ENCODE peak calls at places on chromosomes 6 and 20, in eight cellular contexts. One of them, this sample, is unnamed.

GRCh38 chr6:159609813-159610212 is 83.2 kb downstream of the SOD2 start:
- DNase-seq in pancreas: no peak
- DNase-seq in breast epithelium: no peak
- DNase-seq in stomach: no peak
- DNase-seq in HepG2: no peak
- DNase-seq in endothelial cell of umbilical vein: no peak
- DNase-seq in sigmoid colon: no peak
- DNase-seq in endodermal cell: no peak
- DNase-seq in this sample: no peak

GRCh38 chr20:61839223-61839911 is 226.3 kb downstream of the TAF4 start:
- DNase-seq in pancreas: no peak
- DNase-seq in endothelial cell of umbilical vein: no peak
- DNase-seq in sigmoid colon: no peak
- DNase-seq in stomach: no peak
- DNase-seq in breast epithelium: no peak
- DNase-seq in endodermal cell: no peak
- DNase-seq in HepG2: no peak
- DNase-seq in this sample: no peak

GRCh38 chr6:136012198-136012884 is 160.8 kb downstream of the PDE7B start:
- DNase-seq in endothelial cell of umbilical vein: peak; percentile 61
- DNase-seq in HepG2: no peak
- DNase-seq in sigmoid colon: no peak
- DNase-seq in breast epithelium: no peak
- DNase-seq in stomach: no peak
- DNase-seq in pancreas: no peak
- DNase-seq in endodermal cell: no peak
- DNase-seq in this sample: no peak

GRCh38 chr6:16671302-16672289 is 89.7 kb downstream of the ATXN1 start:
- DNase-seq in endothelial cell of umbilical vein: peak; percentile 30
- DNase-seq in pancreas: no peak
- DNase-seq in stomach: no peak
- DNase-seq in sigmoid colon: no peak
- DNase-seq in HepG2: peak; percentile 19
- DNase-seq in breast epithelium: no peak
- DNase-seq in endodermal cell: no peak
- DNase-seq in this sample: no peak

GRCh38 chr20:9143926-9144325 is 75.0 kb downstream of the PLCB4 start:
- DNase-seq in sigmoid colon: no peak
- DNase-seq in endodermal cell: no peak
- DNase-seq in pancreas: no peak
- DNase-seq in breast epithelium: no peak
- DNase-seq in stomach: no peak
- DNase-seq in endothelial cell of umbilical vein: no peak
- DNase-seq in HepG2: no peak
- DNase-seq in this sample: no peak

GRCh38 chr20:62159052-62159451 is 15.5 kb downstream of the SS18L1 start:
- DNase-seq in sigmoid colon: no peak
- DNase-seq in pancreas: no peak
- DNase-seq in HepG2: no peak
- DNase-seq in breast epithelium: no peak
- DNase-seq in stomach: no peak
- DNase-seq in endodermal cell: no peak
- DNase-seq in endothelial cell of umbilical vein: no peak
- DNase-seq in this sample: no peak

GRCh38 chr20:2889209-2889608 is 15.9 kb downstream of the PTPRA start:
- DNase-seq in endodermal cell: no peak
- DNase-seq in HepG2: no peak
- DNase-seq in pancreas: no peak
- DNase-seq in breast epithelium: no peak
- DNase-seq in sigmoid colon: no peak
- DNase-seq in stomach: no peak
- DNase-seq in endothelial cell of umbilical vein: no peak
- DNase-seq in this sample: no peak

GRCh38 chr20:63254237-63254535 is at the start of gene NKAIN4:
- DNase-seq in stomach: no peak
- DNase-seq in pancreas: no peak
- DNase-seq in endothelial cell of umbilical vein: no peak
- DNase-seq in endodermal cell: peak; percentile 63
- DNase-seq in breast epithelium: no peak
- DNase-seq in sigmoid colon: no peak
- DNase-seq in HepG2: no peak
- DNase-seq in this sample: no peak

GRCh38 chr6:106511274-106512047 is 117.8 kb downstream of the RTN4IP1 start:
- DNase-seq in endodermal cell: peak; percentile 81
- DNase-seq in breast epithelium: peak; percentile 56
- DNase-seq in pancreas: peak; percentile 77
- DNase-seq in endothelial cell of umbilical vein: peak; percentile 26
- DNase-seq in stomach: peak; percentile 39
- DNase-seq in HepG2: peak; percentile 18
- DNase-seq in sigmoid colon: peak; percentile 66
- DNase-seq in this sample: no peak

GRCh38 chr6:119077643-119078448 is 618 bp downstream of the FAM184A start:
- DNase-seq in pancreas: peak; percentile 84
- DNase-seq in breast epithelium: peak; percentile 23
- DNase-seq in stomach: peak; percentile 39
- DNase-seq in HepG2: peak; percentile 32
- DNase-seq in endodermal cell: peak; percentile 85
- DNase-seq in endothelial cell of umbilical vein: no peak
- DNase-seq in sigmoid colon: peak; percentile 71
- DNase-seq in this sample: peak; percentile 41

GRCh38 chr6:90859612-90860011 is 272.7 kb upstream of the MAP3K7 start:
- DNase-seq in endothelial cell of umbilical vein: no peak
- DNase-seq in HepG2: no peak
- DNase-seq in breast epithelium: no peak
- DNase-seq in sigmoid colon: no peak
- DNase-seq in endodermal cell: no peak
- DNase-seq in stomach: no peak
- DNase-seq in pancreas: no peak
- DNase-seq in this sample: no peak

GRCh38 chr20:43749734-43750294 is 23.0 kb upstream of the GTSF1L start:
- DNase-seq in stomach: peak; percentile 88
- DNase-seq in endodermal cell: peak; percentile 95
- DNase-seq in endothelial cell of umbilical vein: peak; percentile 37
- DNase-seq in pancreas: peak; percentile 91
- DNase-seq in HepG2: peak; percentile 48
- DNase-seq in breast epithelium: peak; percentile 46
- DNase-seq in sigmoid colon: peak; percentile 83
- DNase-seq in this sample: peak; percentile 85

GRCh38 chr20:25011261-25011660 is 18.7 kb upstream of the APMAP start:
- DNase-seq in endothelial cell of umbilical vein: no peak
- DNase-seq in stomach: no peak
- DNase-seq in breast epithelium: no peak
- DNase-seq in HepG2: no peak
- DNase-seq in endodermal cell: peak; percentile 17
- DNase-seq in pancreas: no peak
- DNase-seq in sigmoid colon: peak; percentile 45
- DNase-seq in this sample: no peak

GRCh38 chr6:26033132-26033941 is 53.9 kb upstream of the HFE start:
- DNase-seq in HepG2: peak; percentile 96
- DNase-seq in pancreas: peak; percentile 81
- DNase-seq in sigmoid colon: peak; percentile 84
- DNase-seq in breast epithelium: peak; percentile 64
- DNase-seq in endodermal cell: peak; percentile 87
- DNase-seq in endothelial cell of umbilical vein: peak; percentile 97
- DNase-seq in stomach: peak; percentile 68
- DNase-seq in this sample: peak; percentile 91

GRCh38 chr6:113820751-113821150 is 36.4 kb upstream of the MARCKS start:
- DNase-seq in endodermal cell: no peak
- DNase-seq in breast epithelium: no peak
- DNase-seq in pancreas: no peak
- DNase-seq in endothelial cell of umbilical vein: no peak
- DNase-seq in stomach: no peak
- DNase-seq in sigmoid colon: no peak
- DNase-seq in HepG2: no peak
- DNase-seq in this sample: no peak

GRCh38 chr20:19275630-19276071 is 63.2 kb downstream of the SLC24A3 start:
- DNase-seq in breast epithelium: peak; percentile 68
- DNase-seq in stomach: peak; percentile 86
- DNase-seq in endothelial cell of umbilical vein: no peak
- DNase-seq in sigmoid colon: peak; percentile 93
- DNase-seq in HepG2: no peak
- DNase-seq in pancreas: no peak
- DNase-seq in endodermal cell: no peak
- DNase-seq in this sample: peak; percentile 92

GRCh38 chr20:20712004-20712473 is 405 bp downstream of the RALGAPA2 start:
- DNase-seq in HepG2: peak; percentile 37
- DNase-seq in pancreas: peak; percentile 82
- DNase-seq in endothelial cell of umbilical vein: peak; percentile 18
- DNase-seq in sigmoid colon: no peak
- DNase-seq in stomach: peak; percentile 53
- DNase-seq in breast epithelium: no peak
- DNase-seq in endodermal cell: no peak
- DNase-seq in this sample: peak; percentile 56

GRCh38 chr6:23244300-23244699 is 674.9 kb downstream of the HDGFL1 start:
- DNase-seq in endodermal cell: no peak
- DNase-seq in endothelial cell of umbilical vein: no peak
- DNase-seq in breast epithelium: no peak
- DNase-seq in sigmoid colon: no peak
- DNase-seq in HepG2: no peak
- DNase-seq in stomach: no peak
- DNase-seq in pancreas: no peak
- DNase-seq in this sample: no peak

GRCh38 chr20:47531468-47531867 is 29.8 kb downstream of the NCOA3 start:
- DNase-seq in breast epithelium: no peak
- DNase-seq in HepG2: no peak
- DNase-seq in sigmoid colon: no peak
- DNase-seq in endothelial cell of umbilical vein: no peak
- DNase-seq in pancreas: no peak
- DNase-seq in stomach: no peak
- DNase-seq in endodermal cell: no peak
- DNase-seq in this sample: no peak

DNA sequence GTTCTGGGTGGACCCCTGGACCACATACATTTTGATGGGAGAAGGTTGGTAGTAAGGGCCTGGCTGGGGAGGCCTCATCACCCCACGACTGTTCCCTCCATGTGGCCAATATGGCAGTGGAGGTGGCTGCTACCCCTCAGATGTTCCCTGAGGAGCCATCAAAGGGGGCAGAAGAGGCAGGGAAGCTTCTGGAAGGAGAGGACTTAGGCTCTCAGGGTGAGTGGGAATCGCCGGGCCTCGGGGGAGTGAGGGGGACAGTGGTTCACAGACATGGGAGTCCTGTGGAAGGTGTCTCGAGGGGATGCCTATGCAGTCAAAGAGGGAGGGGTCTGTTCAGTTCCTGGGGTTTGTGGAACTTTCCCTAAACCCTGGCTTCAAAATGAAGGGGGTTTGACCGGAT is 32.9 kb upstream of the FRMD1 start:
- DNase-seq in sigmoid colon: no peak
- DNase-seq in pancreas: peak; percentile 20
- DNase-seq in HepG2: no peak
- DNase-seq in endodermal cell: no peak
- DNase-seq in endothelial cell of umbilical vein: no peak
- DNase-seq in breast epithelium: no peak
- DNase-seq in stomach: no peak
- DNase-seq in this sample: no peak
- TF ChIP-seq CTCF in sigmoid colon: no peak
- TF ChIP-seq CTCF in pancreas: no peak
- TF ChIP-seq CTCF in HepG2: no peak
- TF ChIP-seq CTCF in endodermal cell: no peak
- TF ChIP-seq CTCF in endothelial cell of umbilical vein: no peak
- TF ChIP-seq CTCF in breast epithelium: no peak
- TF ChIP-seq CTCF in stomach: no peak
- TF ChIP-seq CTCF in this sample: no peak

DNA sequence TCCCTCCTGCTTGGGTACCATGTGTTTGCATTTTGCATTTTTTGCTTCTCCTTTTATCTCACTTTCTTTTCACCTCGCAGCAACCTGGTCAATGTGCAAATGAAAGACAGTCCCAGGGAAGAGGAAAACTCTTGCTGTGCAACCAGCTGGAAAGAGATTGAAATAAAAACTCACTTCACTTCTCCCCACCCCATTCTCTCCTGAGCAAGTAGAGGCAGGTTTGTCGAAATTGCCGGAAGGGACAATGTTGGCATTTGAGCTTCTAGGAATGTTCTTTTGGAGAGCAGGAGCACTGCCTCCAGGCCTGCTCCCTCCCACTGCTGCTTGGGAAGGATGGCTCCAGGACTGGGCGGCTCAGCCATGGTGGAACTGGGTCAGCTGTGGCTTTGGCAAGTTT is 30.6 kb downstream of the KCNG1 start:
- DNase-seq in endothelial cell of umbilical vein: no peak
- DNase-seq in sigmoid colon: no peak
- DNase-seq in endodermal cell: peak; percentile 81
- DNase-seq in breast epithelium: peak; percentile 67
- DNase-seq in stomach: no peak
- DNase-seq in pancreas: no peak
- DNase-seq in HepG2: no peak
- DNase-seq in this sample: no peak
- H3K27ac ChIP-seq in endothelial cell of umbilical vein: no peak overlapping the region
- H3K27ac ChIP-seq in sigmoid colon: no peak overlapping the region
- H3K27ac ChIP-seq in endodermal cell: no peak overlapping the region
- H3K27ac ChIP-seq in breast epithelium: no peak overlapping the region
- H3K27ac ChIP-seq in stomach: no peak overlapping the region
- H3K27ac ChIP-seq in pancreas: no peak overlapping the region
- H3K27ac ChIP-seq in HepG2: no peak overlapping the region
- H3K27ac ChIP-seq in this sample: no peak overlapping the region

DNA sequence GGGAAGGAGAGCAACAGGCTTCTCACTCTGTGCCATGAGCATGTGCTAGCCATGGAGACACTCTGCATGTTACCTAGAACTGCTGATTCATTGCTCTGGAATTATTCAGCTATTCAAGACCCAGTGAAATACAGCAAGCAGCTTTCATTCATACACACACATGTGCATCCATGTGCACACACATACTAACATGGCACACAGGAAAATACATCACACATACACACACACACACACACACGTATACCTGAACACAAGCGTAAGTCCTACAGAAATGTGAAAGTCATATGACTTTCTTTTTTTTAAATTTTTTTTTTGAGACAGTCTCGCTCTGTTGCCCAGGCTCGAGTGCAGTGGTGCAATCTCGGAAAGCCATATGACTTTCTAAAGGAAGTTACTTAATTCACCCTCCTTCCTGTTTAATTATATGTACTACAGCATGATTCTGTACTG is 108.2 kb upstream of the NFATC2 start:
- DNase-seq in pancreas: no peak
- DNase-seq in stomach: no peak
- DNase-seq in HepG2: no peak
- DNase-seq in sigmoid colon: no peak
- DNase-seq in endodermal cell: peak; percentile 32
- DNase-seq in breast epithelium: no peak
- DNase-seq in endothelial cell of umbilical vein: peak; percentile 85
- DNase-seq in this sample: no peak
- H3K4me3 ChIP-seq in pancreas: no peak overlapping the region
- H3K4me3 ChIP-seq in stomach: no peak overlapping the region
- H3K4me3 ChIP-seq in HepG2: no peak overlapping the region
- H3K4me3 ChIP-seq in sigmoid colon: no peak overlapping the region
- H3K4me3 ChIP-seq in endodermal cell: no peak overlapping the region
- H3K4me3 ChIP-seq in breast epithelium: no peak overlapping the region
- H3K4me3 ChIP-seq in endothelial cell of umbilical vein: no peak overlapping the region
- H3K4me3 ChIP-seq in this sample: no peak overlapping the region

DNA sequence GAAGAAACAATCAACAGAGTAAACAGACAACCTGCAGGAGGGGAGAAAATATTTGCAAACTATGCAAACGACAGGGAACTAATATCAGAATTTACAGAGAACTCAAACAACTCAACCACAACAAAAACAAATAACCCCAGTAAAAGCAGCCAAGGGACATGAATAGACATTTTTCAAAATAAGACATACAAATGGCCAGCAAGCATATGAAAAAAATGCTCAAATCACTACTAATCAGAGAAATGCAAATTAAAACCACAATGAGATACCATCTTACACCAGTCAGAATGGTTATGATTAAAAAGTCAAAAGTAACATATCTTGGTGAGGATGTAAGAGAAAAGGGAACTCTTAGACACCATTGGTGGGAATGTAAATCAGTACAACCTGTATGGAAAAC is 215.0 kb downstream of the THBS2 start:
- DNase-seq in endodermal cell: no peak
- DNase-seq in endothelial cell of umbilical vein: no peak
- DNase-seq in HepG2: no peak
- DNase-seq in stomach: no peak
- DNase-seq in pancreas: no peak
- DNase-seq in sigmoid colon: no peak
- DNase-seq in breast epithelium: no peak
- DNase-seq in this sample: no peak
- TF ChIP-seq CTCF in endodermal cell: no peak
- TF ChIP-seq CTCF in endothelial cell of umbilical vein: no peak
- TF ChIP-seq CTCF in HepG2: no peak
- TF ChIP-seq CTCF in stomach: no peak
- TF ChIP-seq CTCF in pancreas: no peak
- TF ChIP-seq CTCF in sigmoid colon: no peak
- TF ChIP-seq CTCF in breast epithelium: no peak
- TF ChIP-seq CTCF in this sample: no peak

This sample was measured in adrenal gland.